ENCODE peak calls at places on chromosomes 1 and 21, in six cellular contexts. R is astrocyte of the spinal cord; F is dorsolateral prefrontal cortex; A is memory B cell; E is ELF-1; J is stimulated activated CD4-positive, alpha-beta T cell treated with anti-CD3 and anti-CD28 coated beads, TNF-alpha, amount 100 ng/mL, for 24 hours. T is an unnamed sample.

GRCh38 chr1:36182734-36183133 is 26.8 kb downstream of the MAP7D1 start:
- DNase-seq in E (peak), J (no peak), A (no peak), F (no peak), R (no peak), T (no peak)

GRCh38 chr1:61067446-61067845 is 14.9 kb upstream of the NFIA start:
- DNase-seq in F (no peak), E (no peak), R (no peak), J (no peak), A (no peak), T (no peak)

GRCh38 chr1:217253985-217254384 is 376.9 kb downstream of the GPATCH2 start:
- DNase-seq in F (no peak), J (no peak), A (no peak), R (no peak), E (no peak), T (peak)

GRCh38 chr1:64186138-64186897 is 17.1 kb upstream of the UBE2U start:
- DNase-seq in E (no peak), J (no peak), R (no peak), F (no peak), A (no peak), T (peak)

GRCh38 chr1:64965239-64966157 is 851 bp downstream of the JAK1 start:
- DNase-seq in A (peak), F (no peak), R (peak), E (peak), J (peak), T (peak)

GRCh38 chr1:117512728-117513321 is 93.0 kb upstream of the TENT5C start:
- DNase-seq in A (no peak), J (no peak), F (no peak), E (no peak), R (peak), T (peak)

GRCh38 chr1:150484861-150485260 is 2.4 kb upstream of the TARS2 start:
- DNase-seq in E (no peak), F (no peak), J (no peak), A (no peak), R (peak), T (peak)

GRCh38 chr1:5189384-5189783 is 535.0 kb downstream of the AJAP1 start:
- DNase-seq in A (no peak), E (no peak), R (no peak), F (no peak), J (no peak), T (no peak)

GRCh38 chr21:34526618-34527290 is 14.7 kb upstream of the KCNE1 start:
- DNase-seq in E (peak), F (no peak), R (peak), J (peak), A (no peak), T (peak)

GRCh38 chr1:87956766-87957165 is 628.1 kb downstream of the LMO4 start:
- DNase-seq in E (no peak), A (no peak), F (no peak), R (peak), J (no peak), T (peak)

GRCh38 chr1:95532335-95532734 is 298.3 kb downstream of the RWDD3 start:
- DNase-seq in F (no peak), R (no peak), E (no peak), J (no peak), A (no peak), T (no peak)

GRCh38 chr21:45220106-45220505 is 67.6 kb downstream of the POFUT2 start:
- DNase-seq in E (no peak), A (no peak), F (no peak), R (no peak), J (no peak), T (no peak)

GRCh38 chr1:81559662-81560350 is 240.9 kb upstream of the ADGRL2 start:
- DNase-seq in F (no peak), A (no peak), J (no peak), R (no peak), E (no peak), T (no peak)

GRCh38 chr1:109567823-109568222 is 19.4 kb downstream of the GNAI3 start:
- DNase-seq in J (no peak), F (no peak), E (no peak), A (no peak), R (no peak), T (peak)

GRCh38 chr21:34558166-34558565 is 46.2 kb upstream of the KCNE1 start:
- DNase-seq in A (no peak), J (no peak), E (no peak), F (no peak), R (no peak), T (no peak)

GRCh38 chr1:9128520-9129371 is at the start of gene GPR157:
- DNase-seq in E (peak), A (peak), R (peak), F (no peak), J (peak), T (no peak)

GRCh38 chr1:24874611-24875225 is 55.4 kb downstream of the RUNX3 start:
- DNase-seq in F (no peak), E (peak), J (no peak), R (no peak), A (no peak), T (no peak)

GRCh38 chr1:182126272-182126800 is 64.8 kb upstream of the ZNF648 start:
- DNase-seq in R (no peak), E (no peak), J (no peak), F (no peak), A (no peak), T (no peak)

GRCh38 chr21:44299085-44299457 is 782 bp upstream of the PFKL start:
- DNase-seq in A (no peak), E (no peak), F (no peak), R (peak), J (no peak), T (no peak)

GRCh38 chr1:65538013-65538578 is 117.6 kb downstream of the LEPR start:
- DNase-seq in F (no peak), J (no peak), E (no peak), R (no peak), A (no peak), T (no peak)

GRCh38 chr1:175555266-175555665 is 188.1 kb downstream of the TNR start:
- DNase-seq in J (no peak), A (no peak), E (no peak), R (peak), F (peak), T (peak)

GRCh38 chr1:101485712-101486111 is 248.9 kb downstream of the S1PR1 start:
- DNase-seq in A (no peak), J (no peak), F (no peak), R (no peak), E (no peak), T (no peak)

GRCh38 chr1:99580451-99580850 is 65.5 kb upstream of the PALMD start:
- DNase-seq in A (no peak), R (no peak), F (no peak), E (no peak), J (no peak), T (no peak)

GRCh38 chr1:78277253-78277652 is 213.5 kb upstream of the PTGFR start:
- DNase-seq in J (no peak), R (peak), E (no peak), A (no peak), F (no peak), T (peak)

GRCh38 chr1:69836961-69837636 is 269.4 kb downstream of the LRRC7 start:
- DNase-seq in R (no peak), F (no peak), E (no peak), A (no peak), J (no peak), T (peak)

GRCh38 chr1:115810609-115811008 is 30.3 kb downstream of the NHLH2 start:
- DNase-seq in F (no peak), E (no peak), R (no peak), J (no peak), A (no peak), T (no peak)

T was measured in kidney glomerular epithelial cell.